ENCODE peak calls at places on chromosomes 12 and 14, in six cellular contexts. O is HCT116; J is NCI-H510A treated with DMSO at 0.1 percent for 48 hours; G is activated naive CD4-positive, alpha-beta T cell; A is AG09309; B is bronchial epithelial cell. Y is an unnamed sample.
A peak's percentile ranks its signal among the peaks of the same experiment; 100 is the strongest.

GRCh38 chr14:104326848-104327247 is 188.5 kb downstream of the KIF26A start:
- DNase-seq in O (no peak), J (no peak), G (no peak), A (no peak), B (no peak), Y (no peak)

GRCh38 chr14:24259282-24260025 is 3.5 kb downstream of the TGM1 start:
- DNase-seq in O (no peak), J (no peak), G (no peak), A (no peak), B (peak; percentile 48), Y (no peak)

GRCh38 chr12:1642513-1642912 is 13.5 kb downstream of the WNT5B start:
- DNase-seq in O (no peak), J (no peak), G (no peak), A (no peak), B (no peak), Y (no peak)

GRCh38 chr14:38309522-38310262 is 53.8 kb upstream of the CLEC14A start:
- DNase-seq in O (no peak), J (no peak), G (no peak), A (no peak), B (no peak), Y (no peak)

GRCh38 chr14:53621433-53621832 is 335.2 kb downstream of the BMP4 start:
- DNase-seq in O (no peak), J (no peak), G (no peak), A (no peak), B (no peak), Y (no peak)

GRCh38 chr14:63910593-63911363 is 58.0 kb downstream of the SYNE2 start:
- DNase-seq in O (no peak), J (no peak), G (no peak), A (no peak), B (no peak), Y (no peak)

GRCh38 chr12:4107911-4108697 is 165.5 kb upstream of the CCND2 start:
- DNase-seq in O (no peak), J (no peak), G (no peak), A (no peak), B (no peak), Y (no peak)

GRCh38 chr12:7935773-7936581 is at the start of gene SLC2A3:
- DNase-seq in O (no peak), J (no peak), G (peak; percentile 31), A (peak; percentile 83), B (peak; percentile 62), Y (peak; percentile 36)

GRCh38 chr14:57291692-57292647 is 23.2 kb downstream of the AP5M1 start:
- DNase-seq in O (no peak), J (no peak), G (no peak), A (no peak), B (no peak), Y (no peak)

GRCh38 chr12:113120670-113121370 is 14.7 kb downstream of the RASAL1 start:
- DNase-seq in O (no peak), J (peak; percentile 42), G (no peak), A (no peak), B (no peak), Y (no peak)

GRCh38 chr12:66537866-66538265 is 141.0 kb downstream of the GRIP1 start:
- DNase-seq in O (no peak), J (no peak), G (no peak), A (no peak), B (no peak), Y (no peak)

GRCh38 chr12:76571256-76571655 is 11.7 kb upstream of the OSBPL8 start:
- DNase-seq in O (no peak), J (no peak), G (no peak), A (no peak), B (no peak), Y (no peak)

GRCh38 chr12:103865151-103865730 is 24.2 kb upstream of the NT5DC3 start:
- DNase-seq in O (no peak), J (no peak), G (no peak), A (no peak), B (peak; percentile 82), Y (no peak)

GRCh38 chr12:68163546-68164210 is 4.1 kb upstream of the IFNG start:
- DNase-seq in O (no peak), J (no peak), G (no peak), A (no peak), B (no peak), Y (no peak)

GRCh38 chr14:55641954-55642353 is 61.9 kb downstream of the KTN1 start:
- DNase-seq in O (no peak), J (no peak), G (no peak), A (no peak), B (no peak), Y (no peak)

GRCh38 chr12:24695657-24696329 is 253.1 kb downstream of the BCAT1 start:
- DNase-seq in O (no peak), J (no peak), G (no peak), A (no peak), B (no peak), Y (no peak)

GRCh38 chr14:44979740-44980346 is 17.9 kb downstream of the TOGARAM1 start:
- DNase-seq in O (no peak), J (no peak), G (no peak), A (no peak), B (no peak), Y (peak; percentile 42)

GRCh38 chr12:89960607-89961394 is 252.2 kb upstream of the ATP2B1 start:
- DNase-seq in O (no peak), J (no peak), G (no peak), A (no peak), B (peak; percentile 89), Y (no peak)

GRCh38 chr12:75720807-75721206 is 209.4 kb upstream of the KRR1 start:
- DNase-seq in O (no peak), J (peak; percentile 15), G (no peak), A (no peak), B (peak; percentile 90), Y (no peak)

GRCh38 chr12:121786441-121786825 is 7.1 kb downstream of the RHOF start:
- DNase-seq in O (peak; percentile 99), J (no peak), G (no peak), A (peak; percentile 67), B (peak; percentile 98), Y (no peak)

GRCh38 chr12:111469406-111469805 is 63.7 kb downstream of the SH2B3 start:
- DNase-seq in O (no peak), J (no peak), G (no peak), A (no peak), B (no peak), Y (no peak)

GRCh38 chr12:101749657-101750056 is 10.4 kb upstream of the SYCP3 start:
- DNase-seq in O (no peak), J (no peak), G (no peak), A (no peak), B (no peak), Y (no peak)

GRCh38 chr12:105506678-105507310 is 176.3 kb downstream of the C12orf75 start:
- DNase-seq in O (no peak), J (no peak), G (no peak), A (no peak), B (peak; percentile 53), Y (no peak)

GRCh38 chr12:109578330-109578927 is 4.8 kb downstream of the MVK start:
- DNase-seq in O (no peak), J (no peak), G (no peak), A (no peak), B (no peak), Y (no peak)

GRCh38 chr14:60970146-60970545 is 10.7 kb downstream of the TRMT5 start:
- DNase-seq in O (no peak), J (no peak), G (no peak), A (no peak), B (peak; percentile 29), Y (no peak)

GRCh38 chr14:92785601-92786426 is 8.3 kb upstream of the GOLGA5 start:
- DNase-seq in O (no peak), J (no peak), G (no peak), A (peak; percentile 47), B (peak; percentile 79), Y (no peak)

GRCh38 chr12:108367436-108367835 is 28.3 kb upstream of the CMKLR1 start:
- DNase-seq in O (no peak), J (no peak), G (no peak), A (peak; percentile 86), B (no peak), Y (no peak)

GRCh38 chr12:104877107-104877705 is 80.9 kb downstream of the SLC41A2 start:
- DNase-seq in O (no peak), J (peak; percentile 31), G (no peak), A (peak; percentile 16), B (peak; percentile 30), Y (peak; percentile 57)

GRCh38 chr12:122855985-122856831 is 21.0 kb downstream of the HIP1R start:
- DNase-seq in O (no peak), J (peak; percentile 92), G (no peak), A (no peak), B (no peak), Y (no peak)